ENCODE peak calls at places on chromosomes 16 and 17, in six cellular contexts. S is AG10803, P is HFF-Myc, X is mucosa of descending colon, A is stomach, H is AG09309. V is an unnamed sample.

GRCh38 chr17:66474258-66474657 is 171.8 kb downstream of the PRKCA start:
- DNase-seq in A (no peak), H (no peak), P (no peak), S (no peak), X (no peak), V (no peak)

GRCh38 chr16:88667496-88667895 is 4.6 kb upstream of the MVD start:
- DNase-seq in X (no peak), P (no peak), A (no peak), H (no peak), S (no peak), V (no peak)

GRCh38 chr17:81576621-81577277 is 24.6 kb upstream of the FAAP100 start:
- DNase-seq in S (peak; percentile 75), X (no peak), A (no peak), H (no peak), P (no peak), V (peak; percentile 86)

GRCh38 chr17:82411396-82412053 is 6.6 kb upstream of the HEXD start:
- DNase-seq in S (no peak), X (no peak), P (no peak), A (no peak), H (no peak), V (no peak)

GRCh38 chr16:13351651-13352217 is 450.3 kb downstream of the SHISA9 start:
- DNase-seq in X (no peak), S (no peak), P (no peak), H (no peak), A (no peak), V (no peak)

GRCh38 chr16:57126412-57126811 is 34.0 kb downstream of the CPNE2 start:
- DNase-seq in H (no peak), S (no peak), A (no peak), X (no peak), P (no peak), V (no peak)

GRCh38 chr17:21418446-21419298 is 42.5 kb downstream of the KCNJ12 start:
- DNase-seq in S (no peak), X (no peak), P (no peak), H (no peak), A (no peak), V (no peak)

GRCh38 chr17:64497565-64498035 is 746 bp upstream of the POLG2 start:
- DNase-seq in P (no peak), A (no peak), X (no peak), H (no peak), S (no peak), V (no peak)

GRCh38 chr16:11038305-11038704 is 93.9 kb downstream of the CLEC16A start:
- DNase-seq in A (no peak), S (no peak), X (no peak), P (no peak), H (no peak), V (no peak)

GRCh38 chr16:84821728-84822676 is 2.2 kb downstream of the CRISPLD2 start:
- DNase-seq in S (peak; percentile 62), X (peak; percentile 20), P (no peak), A (no peak), H (no peak), V (peak; percentile 60)

GRCh38 chr17:5405400-5405799 is 14.1 kb downstream of the NUP88 start:
- DNase-seq in H (no peak), S (no peak), P (no peak), A (no peak), X (no peak), V (no peak)

GRCh38 chr16:85485379-85485778 is 127.7 kb upstream of the GSE1 start:
- DNase-seq in P (no peak), H (no peak), S (no peak), A (no peak), X (no peak), V (no peak)

GRCh38 chr16:15575293-15576049 is 67.5 kb downstream of the MARF1 start:
- DNase-seq in A (no peak), H (no peak), P (no peak), S (no peak), X (no peak), V (no peak)

GRCh38 chr17:4229627-4230026 is 34.2 kb downstream of the ANKFY1 start:
- DNase-seq in A (no peak), S (peak; percentile 91), P (no peak), H (peak; percentile 29), X (no peak), V (peak; percentile 78)

GRCh38 chr17:45270828-45271418 is 9.0 kb upstream of the SPATA32 start:
- DNase-seq in X (no peak), P (no peak), A (no peak), S (no peak), H (no peak), V (no peak)

GRCh38 chr16:56558024-56558747 is 6.7 kb upstream of the MT4 start:
- DNase-seq in H (peak; percentile 55), X (no peak), S (peak; percentile 65), P (no peak), A (no peak), V (peak; percentile 44)

GRCh38 chr17:6753006-6753445 is 2.8 kb upstream of the XAF1 start:
- DNase-seq in S (peak; percentile 93), H (peak; percentile 51), P (peak; percentile 46), X (peak; percentile 40), A (no peak), V (peak; percentile 78)

GRCh38 chr17:72683506-72684404 is 408.7 kb downstream of the SLC39A11 start:
- DNase-seq in H (peak; percentile 92), S (peak; percentile 92), A (peak; percentile 38), P (no peak), X (peak; percentile 40), V (peak; percentile 95)

GRCh38 chr17:47725446-47726109 is 7.5 kb upstream of the TBX21 start:
- DNase-seq in P (no peak), S (no peak), X (no peak), H (no peak), A (no peak), V (no peak)
- TF ChIP-seq CTCF in P (no peak), S (peak; percentile 17), X (no peak), H (peak; percentile 13), A (no peak), V (no peak)

GRCh38 chr16:30989469-30990047 is 4.6 kb downstream of the HSD3B7 start:
- DNase-seq in P (no peak), S (no peak), H (no peak), A (no peak), X (no peak), V (no peak)
- TF ChIP-seq CTCF in P (no peak), S (no peak), H (no peak), A (no peak), X (no peak), V (no peak)

GRCh38 chr17:2962729-2963128 is 100.7 kb downstream of the OR1D5 start:
- DNase-seq in P (no peak), S (no peak), X (no peak), A (no peak), H (no peak), V (no peak)

GRCh38 chr17:2962236-2962635 is 101.2 kb downstream of the OR1D5 start:
- DNase-seq in X (no peak), H (no peak), A (no peak), P (no peak), S (no peak), V (no peak)

GRCh38 chr17:2964028-2964356 is 99.4 kb downstream of the OR1D5 start:
- DNase-seq in P (no peak), X (no peak), A (no peak), H (no peak), S (no peak), V (no peak)

GRCh38 chr17:2964370-2964769 is 99.0 kb downstream of the OR1D5 start:
- DNase-seq in A (no peak), X (no peak), P (no peak), H (no peak), S (no peak), V (no peak)

GRCh38 chr17:2963332-2964027 is 99.9 kb downstream of the OR1D5 start:
- DNase-seq in P (no peak), A (no peak), X (no peak), H (no peak), S (no peak), V (no peak)
- TF ChIP-seq CTCF in P (no peak), A (no peak), X (no peak), H (no peak), S (no peak), V (no peak)

DNA sequence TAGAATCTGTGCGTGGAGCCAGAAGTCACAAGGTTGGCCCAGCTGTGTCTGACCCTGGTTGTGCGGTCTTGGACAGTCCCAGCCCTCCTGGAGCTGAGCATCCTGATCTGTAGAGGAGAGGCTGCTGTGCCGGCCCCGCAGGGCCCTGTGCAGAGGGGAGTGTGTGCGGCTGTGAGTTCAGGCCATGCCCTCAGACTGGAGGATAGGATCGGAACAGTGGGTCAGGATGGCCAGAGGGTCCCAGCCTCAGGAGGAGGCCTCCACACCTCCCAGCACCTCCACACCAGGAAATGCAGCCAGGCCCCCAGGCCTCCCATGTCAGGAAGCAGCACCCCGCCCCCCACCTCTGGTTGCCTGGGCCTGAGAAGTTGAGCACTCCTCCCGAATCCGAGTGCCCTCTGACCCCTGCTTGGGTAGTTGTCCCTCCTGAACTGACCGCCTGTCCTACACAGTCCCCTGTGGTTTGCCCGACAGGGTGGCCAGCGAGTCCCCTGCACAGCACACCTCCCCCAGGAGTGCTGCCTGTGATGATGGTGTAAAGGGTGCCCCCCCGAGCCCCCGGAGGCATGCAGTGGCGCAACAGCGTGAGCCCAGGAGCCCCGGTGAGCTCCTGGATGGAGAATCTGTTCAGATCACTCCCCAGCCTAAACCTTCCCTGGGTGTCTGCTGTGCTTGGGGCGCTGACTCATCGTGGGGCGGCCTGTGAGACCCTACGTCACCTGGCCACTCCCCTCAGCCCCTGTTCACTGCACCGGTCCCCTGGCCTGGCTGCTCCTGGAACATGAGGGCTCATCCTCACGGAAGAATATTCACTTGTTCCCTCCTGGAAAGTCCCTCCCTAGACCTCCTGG is 285.2 kb downstream of the SEC14L1 start:
- DNase-seq in A (no peak), H (no peak), X (no peak), P (no peak), S (peak; percentile 60), V (peak; percentile 72)
- TF ChIP-seq CTCF in A (no peak), H (no peak), X (no peak), P (no peak), S (no peak), V (no peak)

V was measured in fibroblast of the aortic adventitia.